ENCODE peak calls at places on chromosomes 4 and X, in seven cellular contexts. One of them, this sample, is unnamed.
A peak's percentile ranks its signal among the peaks of the same experiment; 100 is the strongest.

GRCh38 chrX:2935364-2935748 is 6.2 kb upstream of the ARSD start:
- DNase-seq in uterus: no peak
- DNase-seq in psoas muscle: no peak
- DNase-seq in heart right ventricle: no peak
- DNase-seq in cardiac muscle cell: no peak
- DNase-seq in ovary: no peak
- DNase-seq in CD8-positive, alpha-beta memory T cell: no peak
- DNase-seq in this sample: no peak

GRCh38 chrX:55014897-55015299 is 14.7 kb downstream of the APEX2 start:
- DNase-seq in uterus: no peak
- DNase-seq in psoas muscle: no peak
- DNase-seq in heart right ventricle: no peak
- DNase-seq in cardiac muscle cell: no peak
- DNase-seq in ovary: no peak
- DNase-seq in CD8-positive, alpha-beta memory T cell: no peak
- DNase-seq in this sample: no peak

GRCh38 chrX:110836982-110837381 is 41.4 kb upstream of the CHRDL1 start:
- DNase-seq in uterus: no peak
- DNase-seq in psoas muscle: no peak
- DNase-seq in heart right ventricle: no peak
- DNase-seq in cardiac muscle cell: peak; percentile 57
- DNase-seq in ovary: no peak
- DNase-seq in CD8-positive, alpha-beta memory T cell: no peak
- DNase-seq in this sample: no peak

GRCh38 chr4:1216869-1217294 is 32.0 kb downstream of the CTBP1 start:
- DNase-seq in uterus: no peak
- DNase-seq in psoas muscle: peak; percentile 36
- DNase-seq in heart right ventricle: no peak
- DNase-seq in cardiac muscle cell: no peak
- DNase-seq in ovary: no peak
- DNase-seq in CD8-positive, alpha-beta memory T cell: peak; percentile 79
- DNase-seq in this sample: no peak

GRCh38 chr4:95956094-95956493 is 116.2 kb downstream of the PDHA2 start:
- DNase-seq in uterus: no peak
- DNase-seq in psoas muscle: no peak
- DNase-seq in heart right ventricle: no peak
- DNase-seq in cardiac muscle cell: no peak
- DNase-seq in ovary: no peak
- DNase-seq in CD8-positive, alpha-beta memory T cell: no peak
- DNase-seq in this sample: no peak

GRCh38 chr4:145179201-145179860 is 1.1 kb downstream of the OTUD4 start:
- DNase-seq in uterus: peak; percentile 46
- DNase-seq in psoas muscle: peak; percentile 76
- DNase-seq in heart right ventricle: peak; percentile 69
- DNase-seq in cardiac muscle cell: peak; percentile 49
- DNase-seq in ovary: peak; percentile 61
- DNase-seq in CD8-positive, alpha-beta memory T cell: peak; percentile 83
- DNase-seq in this sample: no peak

GRCh38 chrX:38220936-38221386 is 290 bp upstream of the SRPX start:
- DNase-seq in uterus: peak; percentile 18
- DNase-seq in psoas muscle: peak; percentile 48
- DNase-seq in heart right ventricle: peak; percentile 33
- DNase-seq in cardiac muscle cell: no peak
- DNase-seq in ovary: peak; percentile 7
- DNase-seq in CD8-positive, alpha-beta memory T cell: no peak
- DNase-seq in this sample: no peak

GRCh38 chr4:114383055-114383454 is 215.6 kb upstream of the UGT8 start:
- DNase-seq in uterus: no peak
- DNase-seq in psoas muscle: no peak
- DNase-seq in heart right ventricle: no peak
- DNase-seq in cardiac muscle cell: no peak
- DNase-seq in ovary: no peak
- DNase-seq in CD8-positive, alpha-beta memory T cell: no peak
- DNase-seq in this sample: no peak

GRCh38 chr4:39043058-39043696 is 11.0 kb upstream of the TMEM156 start:
- DNase-seq in uterus: no peak
- DNase-seq in psoas muscle: no peak
- DNase-seq in heart right ventricle: no peak
- DNase-seq in cardiac muscle cell: no peak
- DNase-seq in ovary: no peak
- DNase-seq in CD8-positive, alpha-beta memory T cell: no peak
- DNase-seq in this sample: no peak

GRCh38 chr4:110411599-110412011 is 64.3 kb upstream of the ENPEP start:
- DNase-seq in uterus: no peak
- DNase-seq in psoas muscle: no peak
- DNase-seq in heart right ventricle: no peak
- DNase-seq in cardiac muscle cell: no peak
- DNase-seq in ovary: no peak
- DNase-seq in CD8-positive, alpha-beta memory T cell: no peak
- DNase-seq in this sample: peak; percentile 60

GRCh38 chrX:95893632-95894031 is 791.0 kb upstream of the DIAPH2 start:
- DNase-seq in uterus: no peak
- DNase-seq in psoas muscle: no peak
- DNase-seq in heart right ventricle: no peak
- DNase-seq in cardiac muscle cell: no peak
- DNase-seq in ovary: no peak
- DNase-seq in CD8-positive, alpha-beta memory T cell: no peak
- DNase-seq in this sample: no peak

GRCh38 chr4:30720021-30720655 is at the start of gene PCDH7:
- DNase-seq in uterus: peak; percentile 52
- DNase-seq in psoas muscle: no peak
- DNase-seq in heart right ventricle: peak; percentile 24
- DNase-seq in cardiac muscle cell: peak; percentile 69
- DNase-seq in ovary: peak; percentile 10
- DNase-seq in CD8-positive, alpha-beta memory T cell: no peak
- DNase-seq in this sample: no peak
- H3K4me3 ChIP-seq in uterus: peak within 1 kb of the TSS; percentile 55
- H3K4me3 ChIP-seq in psoas muscle: peak within 1 kb of the TSS; percentile 60
- H3K4me3 ChIP-seq in heart right ventricle: peak within 1 kb of the TSS; percentile 79
- H3K4me3 ChIP-seq in cardiac muscle cell: peak within 1 kb of the TSS; percentile 92
- H3K4me3 ChIP-seq in ovary: peak within 1 kb of the TSS; percentile 57
- H3K4me3 ChIP-seq in CD8-positive, alpha-beta memory T cell: no peak within 1 kb of the TSS
- H3K4me3 ChIP-seq in this sample: peak within 1 kb of the TSS; percentile 55

DNA sequence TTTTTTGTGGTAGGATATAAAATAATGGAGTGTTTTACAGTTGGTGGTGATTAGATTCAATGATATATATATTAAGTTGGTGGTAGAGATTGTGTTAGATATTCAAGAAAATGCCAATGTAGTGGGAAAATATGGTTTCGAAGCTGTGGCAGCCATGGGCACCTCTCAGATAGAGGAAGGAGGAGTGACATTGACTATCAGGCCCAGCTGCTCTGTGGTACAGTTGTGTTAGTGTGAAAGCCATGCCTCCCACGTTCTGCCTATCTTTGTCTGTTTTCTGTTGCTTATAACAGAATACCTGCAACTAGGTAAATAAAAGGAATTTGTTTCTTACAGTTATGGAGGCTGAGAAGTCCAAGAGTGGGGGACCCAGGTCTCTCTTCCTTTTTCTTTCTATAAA is 101.9 kb downstream of the ARHGAP10 start:
- DNase-seq in uterus: no peak
- DNase-seq in psoas muscle: no peak
- DNase-seq in heart right ventricle: no peak
- DNase-seq in cardiac muscle cell: no peak
- DNase-seq in ovary: no peak
- DNase-seq in CD8-positive, alpha-beta memory T cell: no peak
- DNase-seq in this sample: no peak
- H3K27ac ChIP-seq in uterus: peak overlapping the region; percentile 86
- H3K27ac ChIP-seq in psoas muscle: peak overlapping the region; percentile 84
- H3K27ac ChIP-seq in heart right ventricle: no peak overlapping the region
- H3K27ac ChIP-seq in cardiac muscle cell: no peak overlapping the region
- H3K27ac ChIP-seq in ovary: no peak overlapping the region
- H3K27ac ChIP-seq in CD8-positive, alpha-beta memory T cell: no peak overlapping the region
- H3K27ac ChIP-seq in this sample: no peak overlapping the region

GRCh38 chr4:7864685-7865084 is 75.0 kb downstream of the AFAP1 start:
- DNase-seq in uterus: no peak
- DNase-seq in psoas muscle: no peak
- DNase-seq in heart right ventricle: no peak
- DNase-seq in cardiac muscle cell: no peak
- DNase-seq in ovary: no peak
- DNase-seq in CD8-positive, alpha-beta memory T cell: no peak
- DNase-seq in this sample: no peak

GRCh38 chr4:7863911-7864681 is 75.6 kb downstream of the AFAP1 start:
- DNase-seq in uterus: no peak
- DNase-seq in psoas muscle: no peak
- DNase-seq in heart right ventricle: no peak
- DNase-seq in cardiac muscle cell: no peak
- DNase-seq in ovary: no peak
- DNase-seq in CD8-positive, alpha-beta memory T cell: no peak
- DNase-seq in this sample: no peak

GRCh38 chr4:7867701-7868429 is 71.8 kb downstream of the AFAP1 start:
- DNase-seq in uterus: no peak
- DNase-seq in psoas muscle: no peak
- DNase-seq in heart right ventricle: no peak
- DNase-seq in cardiac muscle cell: no peak
- DNase-seq in ovary: no peak
- DNase-seq in CD8-positive, alpha-beta memory T cell: no peak
- DNase-seq in this sample: no peak

GRCh38 chr4:7867191-7867590 is 72.5 kb downstream of the AFAP1 start:
- DNase-seq in uterus: no peak
- DNase-seq in psoas muscle: no peak
- DNase-seq in heart right ventricle: no peak
- DNase-seq in cardiac muscle cell: no peak
- DNase-seq in ovary: no peak
- DNase-seq in CD8-positive, alpha-beta memory T cell: no peak
- DNase-seq in this sample: no peak

DNA sequence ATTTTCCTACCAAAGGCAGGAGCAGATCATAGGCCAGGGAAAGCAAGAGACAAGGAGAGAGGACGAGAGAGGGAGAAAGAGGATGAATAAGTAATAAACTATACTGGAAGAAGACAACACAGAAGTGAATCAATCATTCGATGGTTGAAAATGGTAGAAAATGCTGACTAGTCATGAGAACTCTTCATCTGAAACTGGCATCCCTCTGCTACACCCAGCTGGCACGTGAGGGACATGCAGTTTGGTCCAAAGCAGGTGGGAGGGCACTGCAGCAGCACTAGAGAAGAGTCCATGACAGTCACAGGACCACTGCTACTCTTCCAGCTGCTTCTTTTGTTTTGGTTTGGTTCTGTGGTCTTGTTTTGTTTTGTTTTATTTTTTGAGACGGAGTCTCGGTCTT is 74.1 kb downstream of the AFAP1 start:
- DNase-seq in uterus: no peak
- DNase-seq in psoas muscle: no peak
- DNase-seq in heart right ventricle: no peak
- DNase-seq in cardiac muscle cell: no peak
- DNase-seq in ovary: no peak
- DNase-seq in CD8-positive, alpha-beta memory T cell: no peak
- DNase-seq in this sample: no peak
- H3K36me3 ChIP-seq in uterus: no peaks in the 10 kb centered on the region
- H3K36me3 ChIP-seq in psoas muscle: peaks cover 15% of the 10 kb centered on the region
- H3K36me3 ChIP-seq in heart right ventricle: no peaks in the 10 kb centered on the region
- H3K36me3 ChIP-seq in cardiac muscle cell: peaks cover 4% of the 10 kb centered on the region
- H3K36me3 ChIP-seq in ovary: no peaks in the 10 kb centered on the region
- H3K36me3 ChIP-seq in CD8-positive, alpha-beta memory T cell: no peaks in the 10 kb centered on the region
- H3K36me3 ChIP-seq in this sample: no peaks in the 10 kb centered on the region

GRCh38 chr4:113146876-113147358 is 97.5 kb downstream of the ANK2 start:
- DNase-seq in uterus: no peak
- DNase-seq in psoas muscle: no peak
- DNase-seq in heart right ventricle: no peak
- DNase-seq in cardiac muscle cell: no peak
- DNase-seq in ovary: peak; percentile 17
- DNase-seq in CD8-positive, alpha-beta memory T cell: no peak
- DNase-seq in this sample: no peak
- H3K4me3 ChIP-seq in uterus: peak overlapping the region; percentile 31
- H3K4me3 ChIP-seq in psoas muscle: peak overlapping the region; percentile 63
- H3K4me3 ChIP-seq in heart right ventricle: peak overlapping the region; percentile 46
- H3K4me3 ChIP-seq in cardiac muscle cell: peak overlapping the region; percentile 27
- H3K4me3 ChIP-seq in ovary: peak overlapping the region; percentile 39
- H3K4me3 ChIP-seq in CD8-positive, alpha-beta memory T cell: no peak overlapping the region
- H3K4me3 ChIP-seq in this sample: no peak overlapping the region

DNA sequence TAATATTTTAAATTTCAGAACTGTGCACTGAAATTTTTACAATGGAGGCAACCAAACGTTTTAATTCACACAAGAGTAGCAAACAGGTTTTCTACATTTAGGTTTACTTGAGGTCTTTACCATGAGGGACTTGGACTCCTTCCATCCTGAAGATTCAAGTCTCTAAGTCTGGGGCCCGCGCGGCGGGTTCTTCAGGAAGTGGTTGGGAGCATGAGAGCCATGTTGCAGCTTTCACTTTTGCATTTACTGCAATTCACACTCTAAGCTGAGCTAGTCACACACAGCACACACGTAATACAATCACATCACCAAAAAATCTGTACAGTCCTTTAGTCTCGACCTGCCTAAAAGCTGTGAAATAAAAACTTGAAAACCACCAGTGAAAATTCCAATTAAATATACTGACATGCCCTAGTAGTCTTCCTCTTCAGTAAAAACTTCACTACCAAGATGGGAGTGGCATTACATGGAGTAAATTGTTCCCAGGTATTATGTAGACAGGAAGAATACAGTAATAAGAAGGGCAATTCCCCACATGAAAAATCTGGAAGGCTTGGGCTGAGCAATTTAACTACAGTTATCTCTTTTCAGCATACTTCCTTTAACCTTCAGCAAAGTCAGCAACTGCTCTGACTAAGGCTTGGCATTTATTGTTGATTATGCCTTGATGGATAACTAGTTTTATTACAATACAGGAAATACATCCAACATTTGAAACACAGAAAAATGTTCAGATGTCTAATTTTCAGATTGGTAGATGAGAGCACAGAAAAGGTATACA is 571.1 kb upstream of the DIPK2B start:
- DNase-seq in uterus: no peak
- DNase-seq in psoas muscle: no peak
- DNase-seq in heart right ventricle: peak; percentile 7
- DNase-seq in cardiac muscle cell: no peak
- DNase-seq in ovary: no peak
- DNase-seq in CD8-positive, alpha-beta memory T cell: peak; percentile 78
- DNase-seq in this sample: no peak
- H3K27ac ChIP-seq in uterus: peak overlapping the region; percentile 81
- H3K27ac ChIP-seq in psoas muscle: peak overlapping the region; percentile 55
- H3K27ac ChIP-seq in heart right ventricle: no peak overlapping the region
- H3K27ac ChIP-seq in cardiac muscle cell: no peak overlapping the region
- H3K27ac ChIP-seq in ovary: no peak overlapping the region
- H3K27ac ChIP-seq in CD8-positive, alpha-beta memory T cell: no peak overlapping the region
- H3K27ac ChIP-seq in this sample: no peak overlapping the region

GRCh38 chrX:44152867-44153266 is 179.7 kb upstream of the NDP start:
- DNase-seq in uterus: no peak
- DNase-seq in psoas muscle: no peak
- DNase-seq in heart right ventricle: no peak
- DNase-seq in cardiac muscle cell: no peak
- DNase-seq in ovary: no peak
- DNase-seq in CD8-positive, alpha-beta memory T cell: no peak
- DNase-seq in this sample: no peak
- H3K36me3 ChIP-seq in uterus: no peaks in the 10 kb centered on the region
- H3K36me3 ChIP-seq in psoas muscle: no peaks in the 10 kb centered on the region
- H3K36me3 ChIP-seq in heart right ventricle: no peaks in the 10 kb centered on the region
- H3K36me3 ChIP-seq in cardiac muscle cell: no peaks in the 10 kb centered on the region
- H3K36me3 ChIP-seq in ovary: no peaks in the 10 kb centered on the region
- H3K36me3 ChIP-seq in CD8-positive, alpha-beta memory T cell: no peaks in the 10 kb centered on the region
- H3K36me3 ChIP-seq in this sample: no peaks in the 10 kb centered on the region